ENCODE peak calls at places on chromosomes 5 and 9, in ten cellular contexts. T is breast epithelium, M is left ventricle myocardium inferior, U is AG04449, V is Calu3, R is lower leg skin, B is kidney epithelial cell, C is neural progenitor cell, D is AG09309, J is MCF 10A. F is an unnamed sample.

GRCh38 chr9:137045294-137046093 is 483 bp downstream of the NPDC1 start:
- DNase-seq in D (no peak), C (peak; percentile 76), B (no peak), V (no peak), T (no peak), R (no peak), U (no peak), J (no peak), M (no peak), F (no peak)

GRCh38 chr5:87121315-87122170 is 146.1 kb upstream of the RASA1 start:
- DNase-seq in V (peak; percentile 60), U (peak; percentile 53), M (no peak), D (peak; percentile 61), T (no peak), J (peak; percentile 88), R (no peak), C (no peak), B (peak; percentile 77), F (no peak)

GRCh38 chr9:121699271-121700164 is 48.1 kb downstream of the DAB2IP start:
- DNase-seq in T (no peak), V (peak; percentile 45), M (peak; percentile 77), U (no peak), R (peak; percentile 45), J (peak; percentile 47), B (no peak), C (peak; percentile 43), D (no peak), F (no peak)

GRCh38 chr5:168697034-168697720 is 118.0 kb upstream of the PANK3 start:
- DNase-seq in V (no peak), B (no peak), D (no peak), M (no peak), U (no peak), C (no peak), R (no peak), T (no peak), J (no peak), F (no peak)

GRCh38 chr5:15105799-15106393 is 234.3 kb upstream of the ANKH start:
- DNase-seq in M (no peak), D (peak; percentile 21), U (no peak), J (peak; percentile 67), C (peak; percentile 72), B (no peak), T (no peak), V (peak; percentile 50), R (peak; percentile 17), F (no peak)

GRCh38 chr5:75824323-75824722 is 107.1 kb upstream of the POC5 start:
- DNase-seq in R (no peak), V (no peak), M (no peak), J (no peak), T (no peak), U (no peak), B (no peak), C (no peak), D (no peak), F (no peak)

GRCh38 chr5:107968998-107969397 is 298.3 kb upstream of the EFNA5 start:
- DNase-seq in M (no peak), D (no peak), B (no peak), U (no peak), V (no peak), R (no peak), J (peak; percentile 58), T (no peak), C (no peak), F (no peak)

GRCh38 chr9:101601904-101602765 is 7.4 kb upstream of the PPP3R2 start:
- DNase-seq in B (peak; percentile 14), R (no peak), J (peak; percentile 72), T (no peak), U (no peak), D (peak; percentile 11), M (no peak), V (peak; percentile 10), C (peak; percentile 72), F (no peak)

GRCh38 chr5:81965510-81965909 is 6.3 kb upstream of the ATG10 start:
- DNase-seq in R (no peak), T (no peak), B (no peak), V (no peak), D (no peak), U (no peak), J (no peak), M (no peak), C (no peak), F (no peak)

GRCh38 chr5:179123109-179123426 is 62.9 kb downstream of the ZNF354C start:
- DNase-seq in D (no peak), R (no peak), M (no peak), V (no peak), U (no peak), T (no peak), C (no peak), B (no peak), J (no peak), F (peak; percentile 75)

GRCh38 chr5:92222449-92222848 is 839.3 kb upstream of the ARRDC3 start:
- DNase-seq in U (no peak), R (no peak), J (no peak), V (peak; percentile 11), B (no peak), D (no peak), T (no peak), M (no peak), C (peak; percentile 8), F (no peak)

GRCh38 chr5:82388186-82388585 is 110.0 kb upstream of the RPS23 start:
- DNase-seq in D (peak; percentile 68), V (no peak), T (no peak), U (peak; percentile 89), C (no peak), R (no peak), J (no peak), B (no peak), M (no peak), F (no peak)

GRCh38 chr5:1357946-1358725 is 13.2 kb upstream of the CLPTM1L start:
- DNase-seq in T (no peak), D (no peak), U (no peak), J (no peak), M (no peak), B (no peak), C (no peak), V (no peak), R (no peak), F (peak; percentile 91)

GRCh38 chr5:153901449-153901848 is 137.3 kb downstream of the FAM114A2 start:
- DNase-seq in D (no peak), C (no peak), T (no peak), B (no peak), J (no peak), M (no peak), R (no peak), U (no peak), V (no peak), F (no peak)

GRCh38 chr9:111068816-111069215 is 30.5 kb upstream of the LPAR1 start:
- DNase-seq in V (no peak), M (no peak), C (no peak), R (no peak), U (no peak), B (no peak), T (no peak), J (no peak), D (peak; percentile 37), F (no peak)

GRCh38 chr5:80752427-80752826 is 97.6 kb upstream of the DHFR start:
- DNase-seq in C (no peak), J (no peak), R (no peak), D (no peak), U (no peak), V (no peak), B (no peak), M (no peak), T (no peak), F (no peak)

GRCh38 chr5:132677191-132677590 is 3.4 kb downstream of the IL4 start:
- DNase-seq in C (peak; percentile 24), T (no peak), M (no peak), D (peak; percentile 53), R (no peak), J (peak; percentile 94), V (peak; percentile 89), U (peak; percentile 59), B (peak; percentile 83), F (no peak)
- TF ChIP-seq CTCF in C (peak; percentile 29), T (no peak), M (no peak), D (peak; percentile 70), R (no peak), J (peak; percentile 62), V (peak; percentile 76), U (peak; percentile 6), B (peak; percentile 67), F (peak; percentile 75)

GRCh38 chr9:126293522-126293889 is 33.1 kb upstream of the MVB12B start:
- DNase-seq in V (no peak), T (no peak), J (no peak), R (no peak), B (no peak), U (no peak), M (no peak), D (no peak), C (peak; percentile 32), F (no peak)
- TF ChIP-seq CTCF in V (no peak), T (no peak), J (peak; percentile 2), R (no peak), B (peak; percentile 40), U (no peak), M (no peak), D (peak; percentile 23), C (peak; percentile 43), F (peak; percentile 52)

GRCh38 chr5:37756248-37756647 is 83.6 kb downstream of the GDNF start:
- DNase-seq in D (no peak), U (no peak), B (no peak), J (no peak), T (no peak), M (no peak), C (no peak), V (no peak), R (no peak), F (no peak)

GRCh38 chr5:37755581-37755980 is 84.3 kb downstream of the GDNF start:
- DNase-seq in T (no peak), J (no peak), C (no peak), D (no peak), B (no peak), V (no peak), M (no peak), R (no peak), U (no peak), F (no peak)

GRCh38 chr5:37754976-37755375 is 84.9 kb downstream of the GDNF start:
- DNase-seq in M (no peak), V (no peak), D (no peak), U (no peak), J (no peak), T (no peak), B (no peak), R (peak; percentile 51), C (no peak), F (no peak)

GRCh38 chr5:37757980-37758582 is 81.8 kb downstream of the GDNF start:
- DNase-seq in J (peak; percentile 7), R (no peak), T (no peak), U (no peak), B (no peak), C (no peak), D (no peak), M (no peak), V (no peak), F (no peak)
- TF ChIP-seq CTCF in J (no peak), R (no peak), T (no peak), U (no peak), B (no peak), C (no peak), D (no peak), M (no peak), V (no peak), F (peak; percentile 43)

DNA sequence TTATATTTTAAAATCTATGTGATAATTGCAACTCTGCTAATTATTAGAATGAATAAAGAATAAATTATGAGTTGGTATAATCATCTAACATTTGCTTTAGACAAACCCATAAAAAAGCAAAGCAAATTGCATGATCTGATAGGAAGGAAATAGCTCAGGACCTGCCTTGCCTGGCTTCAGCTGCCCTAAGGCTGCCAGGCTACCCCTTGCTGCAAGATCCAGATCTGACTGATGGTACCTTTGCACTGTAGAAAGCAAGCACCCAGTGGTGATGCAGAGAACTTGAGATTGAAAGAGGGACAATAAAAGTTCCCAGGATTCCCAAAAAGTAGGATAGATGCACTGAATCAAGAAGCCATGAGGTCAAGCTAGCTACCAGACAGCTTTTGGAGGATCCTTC is 100.9 kb upstream of the FSTL4 start:
- DNase-seq in J (no peak), C (no peak), R (no peak), V (no peak), T (no peak), U (no peak), D (no peak), M (no peak), B (no peak), F (no peak)
- TF ChIP-seq CTCF in J (no peak), C (no peak), R (no peak), V (no peak), T (no peak), U (no peak), D (no peak), M (no peak), B (no peak), F (no peak)